ENCODE peak calls at places on chromosome 16, in ten cellular contexts. M, B, T, G, X, C, R, D, L and S are unnamed samples.

GRCh38 chr16:64459402-64459801 is 662.5 kb downstream of the CDH11 start:
- DNase-seq in L (no peak), C (no peak), M (no peak), B (no peak), D (no peak), X (no peak), R (no peak), T (no peak), G (no peak), S (no peak)

GRCh38 chr16:397736-398332 is 835 bp downstream of the NME4 start:
- DNase-seq in D (peak; percentile 80), B (no peak), C (no peak), G (no peak), L (peak; percentile 66), M (peak; percentile 35), X (peak; percentile 81), T (peak; percentile 55), R (peak; percentile 53), S (peak; percentile 88)

GRCh38 chr16:48365601-48366164 is 19.5 kb downstream of the SIAH1 start:
- DNase-seq in B (peak; percentile 39), T (peak; percentile 88), X (peak; percentile 94), L (peak; percentile 89), D (peak; percentile 98), R (peak; percentile 87), G (peak; percentile 82), C (peak; percentile 69), M (peak; percentile 90), S (peak; percentile 88)

GRCh38 chr16:14098081-14098480 is 27.0 kb downstream of the MRTFB start:
- DNase-seq in C (no peak), T (no peak), B (no peak), G (no peak), R (peak; percentile 46), L (no peak), M (no peak), D (no peak), X (no peak), S (no peak)

GRCh38 chr16:68951991-68952877 is 108.9 kb downstream of the TANGO6 start:
- DNase-seq in T (no peak), R (peak; percentile 27), C (no peak), D (no peak), B (peak; percentile 16), M (no peak), L (no peak), X (no peak), G (no peak), S (no peak)

GRCh38 chr16:81517630-81518438 is 73.2 kb downstream of the CMIP start:
- DNase-seq in M (no peak), R (peak; percentile 66), T (no peak), D (no peak), X (no peak), G (no peak), B (no peak), L (no peak), C (no peak), S (no peak)

GRCh38 chr16:31135535-31136286 is at the start of gene PRSS8:
- DNase-seq in L (peak; percentile 90), D (peak; percentile 91), B (no peak), T (no peak), X (peak; percentile 94), G (peak; percentile 2), C (no peak), M (no peak), R (no peak), S (peak; percentile 96)

GRCh38 chr16:81940781-81941560 is 70.3 kb downstream of the SDR42E1 start:
- DNase-seq in L (no peak), M (no peak), T (no peak), R (peak; percentile 67), B (peak; percentile 69), C (no peak), G (peak; percentile 9), X (no peak), D (no peak), S (no peak)

GRCh38 chr16:25922438-25922837 is 230.7 kb downstream of the HS3ST4 start:
- DNase-seq in B (no peak), L (no peak), D (no peak), G (peak; percentile 5), X (no peak), R (no peak), M (no peak), T (no peak), C (no peak), S (no peak)